ENCODE peak calls at places on chromosomes 4 and X, in seven cellular contexts. One of them, this sample, is unnamed.

GRCh38 chrX:40008841-40009461 is 88.8 kb downstream of the BCOR start:
- DNase-seq in HCT116: no peak
- DNase-seq in A549: no peak
- DNase-seq in neural progenitor cell: peak
- DNase-seq in psoas muscle: peak
- DNase-seq in right lobe of liver: peak
- DNase-seq in OCI-LY7: no peak
- DNase-seq in this sample: peak

GRCh38 chr4:109755656-109756055 is 25.8 kb upstream of the PLA2G12A start:
- DNase-seq in HCT116: no peak
- DNase-seq in A549: no peak
- DNase-seq in neural progenitor cell: no peak
- DNase-seq in psoas muscle: no peak
- DNase-seq in right lobe of liver: no peak
- DNase-seq in OCI-LY7: no peak
- DNase-seq in this sample: no peak

GRCh38 chr4:10101559-10102192 is 14.9 kb downstream of the WDR1 start:
- DNase-seq in HCT116: no peak
- DNase-seq in A549: no peak
- DNase-seq in neural progenitor cell: no peak
- DNase-seq in psoas muscle: no peak
- DNase-seq in right lobe of liver: no peak
- DNase-seq in OCI-LY7: no peak
- DNase-seq in this sample: no peak

GRCh38 chrX:12249997-12250396 is 111.7 kb downstream of the FRMPD4 start:
- DNase-seq in HCT116: no peak
- DNase-seq in A549: no peak
- DNase-seq in neural progenitor cell: no peak
- DNase-seq in psoas muscle: no peak
- DNase-seq in right lobe of liver: no peak
- DNase-seq in OCI-LY7: no peak
- DNase-seq in this sample: no peak

GRCh38 chr4:155025762-155026457 is 182.5 kb upstream of the NPY2R start:
- DNase-seq in HCT116: peak
- DNase-seq in A549: peak
- DNase-seq in neural progenitor cell: peak
- DNase-seq in psoas muscle: no peak
- DNase-seq in right lobe of liver: peak
- DNase-seq in OCI-LY7: no peak
- DNase-seq in this sample: no peak

GRCh38 chr4:184745747-184746531 is 12.0 kb upstream of the CENPU start:
- DNase-seq in HCT116: peak
- DNase-seq in A549: peak
- DNase-seq in neural progenitor cell: peak
- DNase-seq in psoas muscle: peak
- DNase-seq in right lobe of liver: no peak
- DNase-seq in OCI-LY7: peak
- DNase-seq in this sample: no peak

GRCh38 chr4:149371021-149371420 is 444.6 kb downstream of the IQCM start:
- DNase-seq in HCT116: peak
- DNase-seq in A549: peak
- DNase-seq in neural progenitor cell: peak
- DNase-seq in psoas muscle: no peak
- DNase-seq in right lobe of liver: peak
- DNase-seq in OCI-LY7: peak
- DNase-seq in this sample: no peak

GRCh38 chrX:42028113-42028512 is 104.8 kb upstream of the CASK start:
- DNase-seq in HCT116: no peak
- DNase-seq in A549: peak
- DNase-seq in neural progenitor cell: no peak
- DNase-seq in psoas muscle: no peak
- DNase-seq in right lobe of liver: no peak
- DNase-seq in OCI-LY7: peak
- DNase-seq in this sample: no peak

GRCh38 chrX:51614353-51614752 is 4.4 kb downstream of the CENPVL3 start:
- DNase-seq in HCT116: peak
- DNase-seq in A549: peak
- DNase-seq in neural progenitor cell: peak
- DNase-seq in psoas muscle: no peak
- DNase-seq in right lobe of liver: no peak
- DNase-seq in OCI-LY7: peak
- DNase-seq in this sample: no peak

GRCh38 chrX:38600089-38600755 is 38.9 kb downstream of the TSPAN7 start:
- DNase-seq in HCT116: no peak
- DNase-seq in A549: no peak
- DNase-seq in neural progenitor cell: peak
- DNase-seq in psoas muscle: no peak
- DNase-seq in right lobe of liver: no peak
- DNase-seq in OCI-LY7: no peak
- DNase-seq in this sample: no peak

GRCh38 chr4:67037489-67037888 is 507.8 kb downstream of the CENPC start:
- DNase-seq in HCT116: no peak
- DNase-seq in A549: no peak
- DNase-seq in neural progenitor cell: no peak
- DNase-seq in psoas muscle: no peak
- DNase-seq in right lobe of liver: no peak
- DNase-seq in OCI-LY7: no peak
- DNase-seq in this sample: no peak

GRCh38 chr4:173319696-173320095 is 14.5 kb downstream of the HMGB2 start:
- DNase-seq in HCT116: no peak
- DNase-seq in A549: no peak
- DNase-seq in neural progenitor cell: no peak
- DNase-seq in psoas muscle: no peak
- DNase-seq in right lobe of liver: no peak
- DNase-seq in OCI-LY7: no peak
- DNase-seq in this sample: no peak

GRCh38 chrX:109774706-109775105 is 41.6 kb upstream of the ACSL4 start:
- DNase-seq in HCT116: no peak
- DNase-seq in A549: peak
- DNase-seq in neural progenitor cell: no peak
- DNase-seq in psoas muscle: no peak
- DNase-seq in right lobe of liver: no peak
- DNase-seq in OCI-LY7: no peak
- DNase-seq in this sample: no peak

GRCh38 chr4:73348185-73348584 is 55.9 kb upstream of the ALB start:
- DNase-seq in HCT116: no peak
- DNase-seq in A549: no peak
- DNase-seq in neural progenitor cell: no peak
- DNase-seq in psoas muscle: no peak
- DNase-seq in right lobe of liver: no peak
- DNase-seq in OCI-LY7: no peak
- DNase-seq in this sample: no peak

GRCh38 chrX:13506574-13506973 is 62.8 kb upstream of the EGFL6 start:
- DNase-seq in HCT116: peak
- DNase-seq in A549: peak
- DNase-seq in neural progenitor cell: peak
- DNase-seq in psoas muscle: peak
- DNase-seq in right lobe of liver: no peak
- DNase-seq in OCI-LY7: peak
- DNase-seq in this sample: no peak

GRCh38 chr4:100894339-100894870 is 376.6 kb upstream of the EMCN start:
- DNase-seq in HCT116: no peak
- DNase-seq in A549: no peak
- DNase-seq in neural progenitor cell: no peak
- DNase-seq in psoas muscle: no peak
- DNase-seq in right lobe of liver: no peak
- DNase-seq in OCI-LY7: no peak
- DNase-seq in this sample: no peak

GRCh38 chrX:397575-397974 is 10.9 kb upstream of the PPP2R3B start:
- DNase-seq in HCT116: no peak
- DNase-seq in A549: no peak
- DNase-seq in neural progenitor cell: peak
- DNase-seq in psoas muscle: peak
- DNase-seq in right lobe of liver: no peak
- DNase-seq in OCI-LY7: no peak
- DNase-seq in this sample: no peak

GRCh38 chrX:129359269-129359668 is 164.0 kb downstream of the SMARCA1 start:
- DNase-seq in HCT116: no peak
- DNase-seq in A549: no peak
- DNase-seq in neural progenitor cell: no peak
- DNase-seq in psoas muscle: no peak
- DNase-seq in right lobe of liver: no peak
- DNase-seq in OCI-LY7: no peak
- DNase-seq in this sample: no peak

GRCh38 chrX:32673193-32673592 is 538.2 kb downstream of the DMD start:
- DNase-seq in HCT116: no peak
- DNase-seq in A549: peak
- DNase-seq in neural progenitor cell: peak
- DNase-seq in psoas muscle: no peak
- DNase-seq in right lobe of liver: no peak
- DNase-seq in OCI-LY7: peak
- DNase-seq in this sample: no peak

GRCh38 chr4:26412381-26413372 is 77.6 kb downstream of the CCKAR start:
- DNase-seq in HCT116: no peak
- DNase-seq in A549: no peak
- DNase-seq in neural progenitor cell: peak
- DNase-seq in psoas muscle: no peak
- DNase-seq in right lobe of liver: peak
- DNase-seq in OCI-LY7: no peak
- DNase-seq in this sample: no peak

GRCh38 chr4:76830612-76831474 is 67.1 kb downstream of the SOWAHB start:
- DNase-seq in HCT116: peak
- DNase-seq in A549: peak
- DNase-seq in neural progenitor cell: peak
- DNase-seq in psoas muscle: no peak
- DNase-seq in right lobe of liver: peak
- DNase-seq in OCI-LY7: no peak
- DNase-seq in this sample: peak

GRCh38 chrX:149757206-149758067 is 16.4 kb upstream of the HSFX1 start:
- DNase-seq in HCT116: no peak
- DNase-seq in A549: no peak
- DNase-seq in neural progenitor cell: no peak
- DNase-seq in psoas muscle: no peak
- DNase-seq in right lobe of liver: no peak
- DNase-seq in OCI-LY7: no peak
- DNase-seq in this sample: no peak

GRCh38 chr4:3323071-3323481 is 30.3 kb downstream of the RGS12 start:
- DNase-seq in HCT116: no peak
- DNase-seq in A549: no peak
- DNase-seq in neural progenitor cell: no peak
- DNase-seq in psoas muscle: no peak
- DNase-seq in right lobe of liver: peak
- DNase-seq in OCI-LY7: no peak
- DNase-seq in this sample: no peak

GRCh38 chr4:3318561-3319021 is 25.8 kb downstream of the RGS12 start:
- DNase-seq in HCT116: no peak
- DNase-seq in A549: peak
- DNase-seq in neural progenitor cell: peak
- DNase-seq in psoas muscle: no peak
- DNase-seq in right lobe of liver: peak
- DNase-seq in OCI-LY7: no peak
- DNase-seq in this sample: peak

GRCh38 chr4:3322059-3322550 is 29.3 kb downstream of the RGS12 start:
- DNase-seq in HCT116: no peak
- DNase-seq in A549: no peak
- DNase-seq in neural progenitor cell: peak
- DNase-seq in psoas muscle: no peak
- DNase-seq in right lobe of liver: peak
- DNase-seq in OCI-LY7: no peak
- DNase-seq in this sample: no peak

GRCh38 chr4:3320361-3321023 is 27.7 kb downstream of the RGS12 start:
- DNase-seq in HCT116: no peak
- DNase-seq in A549: no peak
- DNase-seq in neural progenitor cell: no peak
- DNase-seq in psoas muscle: peak
- DNase-seq in right lobe of liver: peak
- DNase-seq in OCI-LY7: no peak
- DNase-seq in this sample: peak

GRCh38 chr4:3321295-3321889 is 28.6 kb downstream of the RGS12 start:
- DNase-seq in HCT116: no peak
- DNase-seq in A549: no peak
- DNase-seq in neural progenitor cell: no peak
- DNase-seq in psoas muscle: peak
- DNase-seq in right lobe of liver: peak
- DNase-seq in OCI-LY7: no peak
- DNase-seq in this sample: no peak
- H3K27ac ChIP-seq in HCT116: no peak
- H3K27ac ChIP-seq in A549: no peak
- H3K27ac ChIP-seq in neural progenitor cell: peak
- H3K27ac ChIP-seq in psoas muscle: peak
- H3K27ac ChIP-seq in right lobe of liver: no peak
- H3K27ac ChIP-seq in OCI-LY7: no peak
- H3K27ac ChIP-seq in this sample: peak

GRCh38 chr4:98700630-98701029 is 42.2 kb upstream of the TSPAN5 start:
- DNase-seq in HCT116: no peak
- DNase-seq in A549: no peak
- DNase-seq in neural progenitor cell: no peak
- DNase-seq in psoas muscle: no peak
- DNase-seq in right lobe of liver: no peak
- DNase-seq in OCI-LY7: no peak
- DNase-seq in this sample: no peak
- H3K27ac ChIP-seq in HCT116: no peak
- H3K27ac ChIP-seq in A549: no peak
- H3K27ac ChIP-seq in neural progenitor cell: no peak
- H3K27ac ChIP-seq in psoas muscle: no peak
- H3K27ac ChIP-seq in right lobe of liver: no peak
- H3K27ac ChIP-seq in OCI-LY7: no peak
- H3K27ac ChIP-seq in this sample: no peak

GRCh38 chr4:123651127-123651526 is 254.5 kb downstream of the SPRY1 start:
- DNase-seq in HCT116: no peak
- DNase-seq in A549: no peak
- DNase-seq in neural progenitor cell: no peak
- DNase-seq in psoas muscle: no peak
- DNase-seq in right lobe of liver: no peak
- DNase-seq in OCI-LY7: no peak
- DNase-seq in this sample: no peak
- H3K27ac ChIP-seq in HCT116: no peak
- H3K27ac ChIP-seq in A549: no peak
- H3K27ac ChIP-seq in neural progenitor cell: no peak
- H3K27ac ChIP-seq in psoas muscle: peak
- H3K27ac ChIP-seq in right lobe of liver: no peak
- H3K27ac ChIP-seq in OCI-LY7: no peak
- H3K27ac ChIP-seq in this sample: no peak

GRCh38 chrX:91435465-91435864 is 826 bp downstream of the PABPC5 start:
- DNase-seq in HCT116: no peak
- DNase-seq in A549: no peak
- DNase-seq in neural progenitor cell: peak
- DNase-seq in psoas muscle: no peak
- DNase-seq in right lobe of liver: no peak
- DNase-seq in OCI-LY7: no peak
- DNase-seq in this sample: no peak
- H3K27ac ChIP-seq in HCT116: no peak
- H3K27ac ChIP-seq in A549: no peak
- H3K27ac ChIP-seq in neural progenitor cell: no peak
- H3K27ac ChIP-seq in psoas muscle: no peak
- H3K27ac ChIP-seq in right lobe of liver: no peak
- H3K27ac ChIP-seq in OCI-LY7: no peak
- H3K27ac ChIP-seq in this sample: peak